ENCODE peak calls at places on chromosomes 7 and 10, in eight cellular contexts. V is SK-MEL-5, C is AG10803, E is HFF-Myc, J is HT1080, R is ACHN, P is EL, K is Caki2. S is an unnamed sample.

GRCh38 chr7:28343462-28343861 is 68.9 kb upstream of the CREB5 start:
- DNase-seq in V (no peak), C (no peak), E (no peak), J (no peak), R (no peak), P (no peak), K (no peak), S (no peak)

GRCh38 chr7:148914208-148914777 is 30.2 kb upstream of the EZH2 start:
- DNase-seq in V (no peak), C (peak), E (no peak), J (peak), R (peak), P (peak), K (peak), S (no peak)

GRCh38 chr7:138865843-138866242 is 67.8 kb upstream of the ATP6V0A4 start:
- DNase-seq in V (peak), C (no peak), E (no peak), J (no peak), R (peak), P (no peak), K (no peak), S (no peak)

GRCh38 chr10:11636761-11637166 is 25.3 kb upstream of the USP6NL start:
- DNase-seq in V (no peak), C (peak), E (no peak), J (no peak), R (no peak), P (no peak), K (no peak), S (no peak)

GRCh38 chr7:31336202-31337035 is 4.1 kb downstream of the NEUROD6 start:
- DNase-seq in V (no peak), C (no peak), E (no peak), J (no peak), R (no peak), P (no peak), K (no peak), S (no peak)

GRCh38 chr7:33748793-33749192 is 156.5 kb upstream of the BMPER start:
- DNase-seq in V (no peak), C (no peak), E (no peak), J (no peak), R (no peak), P (no peak), K (no peak), S (no peak)

GRCh38 chr7:12757443-12757842 is 70.0 kb downstream of the ARL4A start:
- DNase-seq in V (no peak), C (peak), E (peak), J (peak), R (no peak), P (peak), K (no peak), S (no peak)

GRCh38 chr10:68327889-68328786 is 3.7 kb upstream of the HNRNPH3 start:
- DNase-seq in V (peak), C (peak), E (no peak), J (no peak), R (peak), P (peak), K (peak), S (no peak)

GRCh38 chr7:111953611-111954010 is 252.6 kb downstream of the DOCK4 start:
- DNase-seq in V (peak), C (no peak), E (no peak), J (peak), R (peak), P (peak), K (peak), S (no peak)

S was measured in SK-N-MC.